ENCODE peak calls at places on chromosomes 16 and 17, in four cellular contexts. N is colonic mucosa, F is sigmoid colon, L is right cardiac atrium. B is an unnamed sample.

GRCh38 chr17:68509151-68510057 is 2.8 kb upstream of the PRKAR1A start:
- DNase-seq in N (peak), F (peak), L (peak), B (peak)

GRCh38 chr17:62179525-62180161 is 114.6 kb upstream of the MED13 start:
- DNase-seq in N (peak), F (no peak), L (no peak), B (no peak)

GRCh38 chr16:57988929-57989328 is 11.5 kb downstream of the ZNF319 start:
- DNase-seq in N (no peak), F (peak), L (no peak), B (no peak)

GRCh38 chr17:60297729-60298293 is 94.1 kb downstream of the USP32 start:
- DNase-seq in N (no peak), F (no peak), L (no peak), B (no peak)

GRCh38 chr16:85274924-85275323 is 162.7 kb upstream of the CIBAR2 start:
- DNase-seq in N (no peak), F (no peak), L (no peak), B (no peak)

GRCh38 chr17:55442953-55443683 is 21.5 kb upstream of the MMD start:
- DNase-seq in N (no peak), F (peak), L (no peak), B (no peak)

GRCh38 chr17:8369944-8370343 is 6.6 kb downstream of the KRABD2 start:
- DNase-seq in N (no peak), F (no peak), L (no peak), B (no peak)

GRCh38 chr17:19386276-19386863 is 620 bp downstream of the MFAP4 start:
- DNase-seq in N (no peak), F (peak), L (peak), B (peak)

GRCh38 chr16:86030116-86030515 is 131.2 kb downstream of the IRF8 start:
- DNase-seq in N (no peak), F (peak), L (no peak), B (no peak)

GRCh38 chr16:88681084-88681680 is 5.1 kb downstream of the SNAI3 start:
- DNase-seq in N (peak), F (no peak), L (no peak), B (no peak)

DNA sequence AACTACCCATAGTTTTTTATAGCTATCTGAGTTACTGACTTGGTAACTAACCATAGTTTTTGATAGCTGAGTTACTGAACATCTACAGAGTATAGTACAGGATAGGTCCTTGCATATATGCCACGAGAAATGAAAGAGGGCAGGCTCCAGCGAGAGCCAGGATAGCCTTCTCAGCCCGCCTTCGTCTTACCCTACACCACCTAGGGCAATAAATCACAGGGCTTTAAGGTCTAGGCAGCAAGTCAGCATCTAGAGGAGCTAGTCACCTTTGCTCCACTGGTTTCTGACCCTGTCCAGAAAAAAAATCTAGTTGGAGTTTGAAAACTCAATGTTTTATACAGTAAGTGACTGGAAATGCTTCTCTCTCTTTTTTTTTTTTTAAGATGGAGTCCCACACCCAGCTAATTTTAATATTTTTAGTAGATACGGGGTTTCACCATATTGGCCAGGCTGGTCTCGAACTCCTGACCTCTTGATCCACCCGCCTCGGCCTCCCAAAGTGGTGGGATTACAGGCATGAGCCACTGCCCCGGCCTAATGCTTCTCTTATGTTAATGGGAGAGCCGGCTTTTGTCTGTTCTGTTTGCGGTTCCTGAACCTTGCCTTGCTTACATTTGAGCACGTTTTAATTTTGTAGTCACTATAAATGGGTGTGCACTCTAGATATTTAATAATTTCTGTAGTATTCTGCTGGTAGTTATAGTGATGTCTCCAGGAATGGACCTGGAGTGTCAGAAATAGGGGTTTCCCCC is 2.8 kb downstream of the BFAR start:
- DNase-seq in N (no peak), F (no peak), L (no peak), B (no peak)
- H3K27ac ChIP-seq in N (no peak), F (peak), L (no peak), B (no peak)

GRCh38 chr17:27571563-27572129 is 59.3 kb upstream of the LGALS9 start:
- DNase-seq in N (no peak), F (no peak), L (no peak), B (peak)

GRCh38 chr17:27573971-27574525 is 56.9 kb upstream of the LGALS9 start:
- DNase-seq in N (no peak), F (no peak), L (no peak), B (no peak)

GRCh38 chr17:27572665-27573064 is 58.3 kb upstream of the LGALS9 start:
- DNase-seq in N (no peak), F (no peak), L (no peak), B (no peak)

GRCh38 chr17:27575100-27575911 is 55.7 kb upstream of the LGALS9 start:
- DNase-seq in N (no peak), F (no peak), L (no peak), B (no peak)

DNA sequence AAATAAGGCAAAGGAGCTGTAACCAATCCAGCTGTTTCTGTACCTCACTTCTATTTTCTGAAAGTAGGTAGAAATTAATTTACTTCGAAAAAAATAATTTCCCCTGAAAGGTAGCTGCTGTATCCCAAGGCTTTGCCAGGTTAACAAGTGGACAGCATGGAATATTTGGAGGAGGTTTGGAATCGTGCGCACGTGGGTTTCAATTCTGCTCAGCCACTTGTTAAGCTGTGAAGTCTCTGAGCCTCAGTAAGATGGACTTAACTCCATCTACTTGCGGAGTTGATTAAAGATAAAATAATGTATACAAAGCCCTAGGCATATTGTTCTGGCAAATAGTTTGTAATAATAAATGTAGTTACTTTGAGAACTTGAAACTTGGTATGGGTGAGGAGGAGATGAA is 57.4 kb upstream of the LGALS9 start:
- DNase-seq in N (no peak), F (no peak), L (no peak), B (no peak)
- H3K27ac ChIP-seq in N (no peak), F (no peak), L (no peak), B (peak)

DNA sequence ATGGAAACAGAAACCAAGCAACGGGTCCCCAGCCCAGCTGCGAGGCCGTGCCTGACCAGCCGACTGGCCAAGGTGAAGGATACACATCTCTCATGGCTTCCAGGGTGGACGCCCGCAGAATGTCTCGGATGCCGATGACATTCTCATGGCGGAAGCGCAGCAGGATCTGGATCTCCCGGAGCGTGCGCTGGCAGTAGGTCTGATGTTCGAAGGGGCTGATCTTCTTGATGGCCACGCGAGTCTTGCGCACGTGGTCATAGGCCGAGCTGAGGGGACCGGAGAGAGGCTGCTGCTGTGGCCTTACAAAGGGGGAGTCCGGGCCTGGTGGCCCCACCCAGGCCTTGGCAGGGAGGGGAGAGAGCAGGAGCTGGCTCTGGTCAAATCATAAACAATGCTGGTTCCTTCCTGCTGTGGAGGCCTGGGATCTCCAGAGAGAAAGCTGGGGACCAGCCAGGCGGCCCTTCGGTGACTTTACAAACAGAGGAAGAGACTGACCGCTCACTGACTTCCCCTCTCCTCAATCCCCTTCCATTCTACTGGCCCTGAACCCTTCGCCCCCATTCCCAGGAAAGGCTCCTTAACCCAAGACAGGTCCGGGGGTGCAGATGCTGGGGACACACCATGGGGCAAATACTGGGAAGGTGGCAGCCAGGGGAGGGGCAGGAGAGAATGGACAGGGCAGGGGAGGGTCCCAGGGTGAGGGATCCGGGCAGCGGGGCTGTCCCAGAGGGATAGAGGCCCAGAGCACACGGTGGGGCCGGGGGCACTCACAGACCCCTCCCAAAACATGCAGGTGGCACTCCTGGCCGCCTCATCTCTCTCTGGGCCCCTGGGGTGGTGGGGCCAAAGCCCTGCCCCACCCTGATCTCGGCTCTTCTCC is 1.0 kb downstream of the MAPK3 start:
- DNase-seq in N (peak), F (peak), L (peak), B (peak)
- H3K27ac ChIP-seq in N (peak), F (peak), L (peak), B (peak)

DNA sequence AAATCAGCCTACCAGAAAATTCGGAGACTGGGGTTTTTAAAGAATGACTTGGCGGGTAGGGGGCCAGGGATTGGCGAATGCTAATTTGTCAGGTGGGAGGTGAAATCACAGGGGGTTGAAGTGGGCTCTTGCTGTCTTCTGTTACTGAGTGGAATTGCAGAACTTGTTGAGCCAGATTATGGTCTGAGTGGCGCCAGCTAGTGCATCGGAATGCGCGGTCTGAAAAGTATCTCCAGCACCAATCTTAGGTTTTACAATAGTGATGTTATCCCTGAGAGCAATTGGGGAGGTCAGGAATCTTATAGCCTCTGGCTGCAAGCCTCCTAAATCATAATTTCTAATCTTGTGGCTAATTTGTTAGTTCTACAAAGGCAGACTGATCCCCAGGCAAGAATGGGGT is 762 bp upstream of the RBL2 start:
- DNase-seq in N (no peak), F (no peak), L (no peak), B (no peak)
- H3K27ac ChIP-seq in N (no peak), F (peak), L (no peak), B (no peak)

GRCh38 chr17:75024686-75025397 is 12.4 kb downstream of the MRPL58 start:
- DNase-seq in N (no peak), F (no peak), L (no peak), B (no peak)
- H3K27ac ChIP-seq in N (no peak), F (no peak), L (no peak), B (no peak)

DNA sequence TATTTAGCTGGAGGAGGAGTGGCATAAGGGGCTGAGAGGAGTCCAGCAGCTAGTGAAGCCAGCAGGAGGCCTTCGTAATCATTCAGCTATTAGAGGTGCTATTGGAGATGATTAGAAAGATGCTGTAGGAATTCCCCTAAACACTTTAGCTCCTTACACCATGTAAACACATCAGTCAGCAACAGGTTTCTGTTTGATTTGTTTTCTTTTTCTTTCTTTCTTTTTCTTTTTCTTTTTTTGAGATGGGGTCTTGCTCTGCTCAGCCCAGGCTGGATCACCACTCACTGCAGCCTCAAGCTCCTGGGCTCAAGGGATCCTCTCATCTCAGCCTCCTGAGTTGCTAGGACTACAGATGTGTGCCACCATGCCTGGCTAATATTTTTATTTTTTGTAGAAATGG is 10.6 kb upstream of the SEPHS2 start:
- DNase-seq in N (no peak), F (no peak), L (no peak), B (no peak)
- H3K27ac ChIP-seq in N (no peak), F (no peak), L (no peak), B (no peak)

GRCh38 chr17:1211287-1211686 is 31.5 kb upstream of the ABR start:
- DNase-seq in N (no peak), F (no peak), L (no peak), B (no peak)
- H3K27ac ChIP-seq in N (peak), F (no peak), L (no peak), B (no peak)

GRCh38 chr16:87464691-87465300 is 28.0 kb downstream of the ZCCHC14 start:
- DNase-seq in N (peak), F (peak), L (peak), B (peak)
- H3K27ac ChIP-seq in N (peak), F (peak), L (peak), B (peak)